ENCODE peak calls at places on chromosomes 3 and 15, in six cellular contexts. G, M, Q, N, L and T are unnamed samples.

GRCh38 chr3:100254168-100254777 is 6.5 kb upstream of the TBC1D23 start:
- DNase-seq in G (no peak), M (peak), Q (peak), N (peak), L (peak), T (peak)

GRCh38 chr3:121957674-121958419 is 63.6 kb downstream of the SLC15A2 start:
- DNase-seq in G (peak), M (no peak), Q (no peak), N (no peak), L (no peak), T (no peak)

GRCh38 chr3:80994767-80995166 is 766.7 kb downstream of the GBE1 start:
- DNase-seq in G (no peak), M (no peak), Q (no peak), N (no peak), L (no peak), T (no peak)

GRCh38 chr3:49813497-49814174 is at the start of gene UBA7:
- DNase-seq in G (no peak), M (no peak), Q (peak), N (peak), L (peak), T (peak)

GRCh38 chr15:98803228-98804056 is 155.1 kb downstream of the IGF1R start:
- DNase-seq in G (no peak), M (no peak), Q (no peak), N (no peak), L (no peak), T (no peak)

GRCh38 chr15:50797926-50798325 is 32.4 kb upstream of the SPPL2A start:
- DNase-seq in G (no peak), M (no peak), Q (no peak), N (no peak), L (no peak), T (no peak)

GRCh38 chr3:155412856-155413255 is 119.4 kb upstream of the STRIT1 start:
- DNase-seq in G (no peak), M (no peak), Q (no peak), N (no peak), L (no peak), T (no peak)

GRCh38 chr3:111073186-111073585 is 1.6 kb downstream of the NECTIN3 start:
- DNase-seq in G (no peak), M (no peak), Q (no peak), N (peak), L (no peak), T (no peak)

GRCh38 chr15:66763186-66764066 is 61.4 kb downstream of the SMAD6 start:
- DNase-seq in G (no peak), M (no peak), Q (no peak), N (peak), L (no peak), T (no peak)

GRCh38 chr15:58361291-58361759 is 70.5 kb upstream of the LIPC start:
- DNase-seq in G (no peak), M (no peak), Q (no peak), N (no peak), L (no peak), T (peak)

GRCh38 chr3:64909757-64910475 is 222.1 kb upstream of the ADAMTS9 start:
- DNase-seq in G (no peak), M (no peak), Q (no peak), N (no peak), L (no peak), T (no peak)

GRCh38 chr3:154776549-154777230 is 303.4 kb upstream of the MME start:
- DNase-seq in G (no peak), M (no peak), Q (no peak), N (no peak), L (no peak), T (no peak)

GRCh38 chr15:52392008-52392687 is 96.5 kb upstream of the MYO5C start:
- DNase-seq in G (no peak), M (no peak), Q (no peak), N (no peak), L (no peak), T (no peak)

GRCh38 chr15:75214293-75215096 is 12.8 kb downstream of the C15orf39 start:
- DNase-seq in G (no peak), M (no peak), Q (no peak), N (no peak), L (peak), T (no peak)

GRCh38 chr3:111315911-111316310 is 226.1 kb upstream of the CD96 start:
- DNase-seq in G (no peak), M (no peak), Q (no peak), N (no peak), L (no peak), T (no peak)

GRCh38 chr3:14137445-14137844 is 12.6 kb downstream of the TMEM43 start:
- DNase-seq in G (no peak), M (no peak), Q (no peak), N (no peak), L (no peak), T (no peak)

GRCh38 chr15:70299931-70300858 is 202.5 kb upstream of the TLE3 start:
- DNase-seq in G (peak), M (no peak), Q (no peak), N (no peak), L (no peak), T (no peak)

GRCh38 chr3:67329358-67329757 is 325.1 kb downstream of the SUCLG2 start:
- DNase-seq in G (peak), M (no peak), Q (peak), N (no peak), L (no peak), T (no peak)

GRCh38 chr15:70505411-70505919 is 257.9 kb downstream of the UACA start:
- DNase-seq in G (no peak), M (peak), Q (peak), N (peak), L (no peak), T (peak)

GRCh38 chr15:41512078-41512394 is 1.6 kb downstream of the LTK start:
- DNase-seq in G (no peak), M (no peak), Q (no peak), N (no peak), L (no peak), T (no peak)

GRCh38 chr3:177410734-177411133 is 213.5 kb upstream of the TBL1XR1 start:
- DNase-seq in G (no peak), M (no peak), Q (no peak), N (peak), L (no peak), T (no peak)

GRCh38 chr15:59707619-59708018 is 18.5 kb upstream of the BNIP2 start:
- DNase-seq in G (no peak), M (no peak), Q (no peak), N (no peak), L (no peak), T (no peak)

GRCh38 chr3:8607285-8608040 is 37.1 kb downstream of the SSUH2 start:
- DNase-seq in G (no peak), M (peak), Q (peak), N (peak), L (no peak), T (peak)

GRCh38 chr3:105715372-105715771 is 153.4 kb downstream of the CBLB start:
- DNase-seq in G (no peak), M (no peak), Q (no peak), N (peak), L (no peak), T (no peak)

GRCh38 chr3:81602781-81603180 is 158.7 kb downstream of the GBE1 start:
- DNase-seq in G (no peak), M (no peak), Q (no peak), N (no peak), L (no peak), T (no peak)

GRCh38 chr3:71859128-71859519 is 74.2 kb upstream of the PROK2 start:
- DNase-seq in G (no peak), M (peak), Q (peak), N (peak), L (no peak), T (peak)

GRCh38 chr3:29668728-29669127 is 387.9 kb downstream of the RBMS3 start:
- DNase-seq in G (no peak), M (no peak), Q (no peak), N (no peak), L (no peak), T (no peak)

GRCh38 chr3:37825744-37826143 is 35.9 kb upstream of the CTDSPL start:
- DNase-seq in G (no peak), M (no peak), Q (no peak), N (no peak), L (no peak), T (no peak)

GRCh38 chr15:33975023-33975565 is 6.8 kb downstream of the CHRM5 start:
- DNase-seq in G (no peak), M (no peak), Q (no peak), N (no peak), L (no peak), T (peak)

GRCh38 chr15:75661041-75661778 is 13.5 kb downstream of the SNX33 start:
- DNase-seq in G (no peak), M (peak), Q (peak), N (peak), L (no peak), T (peak)

GRCh38 chr15:79166311-79166955 is 75.9 kb upstream of the RASGRF1 start:
- DNase-seq in G (no peak), M (no peak), Q (no peak), N (no peak), L (no peak), T (no peak)

GRCh38 chr3:4766716-4767499 is 212.3 kb upstream of the BHLHE40 start:
- DNase-seq in G (no peak), M (no peak), Q (no peak), N (peak), L (no peak), T (no peak)

GRCh38 chr3:192570315-192570714 is 157.0 kb downstream of the FGF12 start:
- DNase-seq in G (no peak), M (no peak), Q (no peak), N (no peak), L (no peak), T (no peak)

GRCh38 chr3:127541320-127541719 is 49.2 kb downstream of the TPRA1 start:
- DNase-seq in G (no peak), M (no peak), Q (no peak), N (no peak), L (no peak), T (no peak)

GRCh38 chr3:177665122-177665808 is 468.0 kb upstream of the TBL1XR1 start:
- DNase-seq in G (no peak), M (no peak), Q (no peak), N (no peak), L (no peak), T (no peak)

GRCh38 chr3:72341943-72342342 is 506.3 kb downstream of the SHQ1 start:
- DNase-seq in G (no peak), M (no peak), Q (no peak), N (no peak), L (no peak), T (no peak)

GRCh38 chr3:139718415-139718814 is 40.6 kb upstream of the NMNAT3 start:
- DNase-seq in G (no peak), M (peak), Q (peak), N (no peak), L (no peak), T (no peak)

GRCh38 chr3:57956119-57956832 is 51.9 kb upstream of the FLNB start:
- DNase-seq in G (no peak), M (no peak), Q (no peak), N (peak), L (no peak), T (peak)

GRCh38 chr15:98120561-98120960 is 160.1 kb downstream of the ARRDC4 start:
- DNase-seq in G (no peak), M (no peak), Q (no peak), N (no peak), L (no peak), T (peak)

DNA sequence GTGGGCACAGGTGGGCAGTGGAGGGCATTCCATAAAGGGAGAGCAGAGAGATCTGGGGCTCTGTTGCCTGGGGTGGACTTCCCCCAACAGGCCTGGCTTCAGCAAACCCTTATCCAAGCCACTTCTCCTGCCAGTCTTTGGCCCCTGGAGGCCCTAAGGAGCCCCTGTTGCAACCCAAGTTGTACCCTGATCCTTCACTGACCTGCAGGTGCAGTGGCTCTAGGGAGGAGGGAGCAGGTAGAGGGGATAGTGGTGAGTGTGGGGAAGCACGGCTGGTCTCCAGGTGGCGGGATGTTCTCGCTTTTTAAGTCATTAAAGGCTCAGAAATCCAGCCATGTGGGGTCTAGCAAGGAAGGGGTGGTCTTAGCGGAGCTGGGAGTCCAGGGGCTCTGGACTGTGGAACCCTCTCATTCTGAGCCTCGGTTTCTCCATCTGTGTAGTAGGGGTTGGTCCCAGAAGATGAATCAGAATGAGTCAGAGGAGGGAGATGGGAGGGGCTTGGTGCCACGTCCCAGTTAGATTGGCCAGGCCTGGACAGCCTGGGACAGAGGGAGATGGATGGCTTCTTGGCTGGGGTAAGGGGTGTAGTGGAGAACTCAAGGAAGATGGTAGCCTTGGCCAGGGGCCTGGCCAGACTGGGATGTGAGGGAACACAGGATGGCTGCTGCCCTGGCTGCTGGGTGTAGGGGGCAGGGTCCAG is 2.6 kb downstream of the ZBTB47 start:
- DNase-seq in G (no peak), M (no peak), Q (no peak), N (peak), L (peak), T (no peak)
- TF ChIP-seq MYC in G (no peak), M (no peak), Q (no peak), N (no peak), L (no peak), T (no peak)

DNA sequence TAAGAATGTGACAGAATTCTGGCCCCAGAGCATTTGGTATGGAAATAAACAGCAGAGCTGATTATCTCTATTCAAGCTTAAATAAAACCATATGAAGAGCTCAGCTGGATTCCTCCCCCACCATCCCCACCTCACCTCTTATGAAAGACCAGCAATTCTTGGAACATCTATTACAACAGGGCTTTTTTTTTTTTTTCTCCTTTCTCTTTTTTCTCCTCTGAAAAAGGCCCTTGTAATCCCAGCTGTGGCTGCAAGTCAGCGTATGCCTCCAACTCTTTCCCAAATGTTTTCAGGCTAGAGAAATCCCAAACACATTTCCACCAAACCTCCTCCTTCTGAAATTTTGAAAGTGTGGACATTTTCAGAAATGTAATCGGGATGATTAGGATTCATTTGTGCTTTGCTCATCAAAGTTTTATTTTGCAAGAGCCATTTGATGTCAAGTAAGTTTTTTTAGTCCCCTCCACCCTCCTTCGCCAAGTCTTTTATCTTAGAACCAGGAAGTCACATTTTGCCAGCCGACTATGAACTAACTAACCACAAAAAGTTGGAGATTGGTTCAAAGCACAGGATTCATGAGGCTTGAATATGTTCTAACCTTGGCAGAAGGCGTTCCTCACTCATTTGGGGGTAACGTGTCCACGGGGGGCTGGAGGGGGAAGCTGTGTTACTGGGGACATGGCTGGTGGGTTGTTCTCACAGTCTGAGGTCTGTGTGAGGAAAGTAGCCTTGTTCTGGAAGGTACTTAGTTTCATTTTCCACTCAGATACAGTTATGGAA is 142.0 kb upstream of the PDZRN3 start:
- DNase-seq in G (no peak), M (no peak), Q (no peak), N (no peak), L (no peak), T (no peak)
- TF ChIP-seq MAX in G (no peak), M (no peak), Q (no peak), N (no peak), L (no peak), T (no peak)

GRCh38 chr3:42012935-42013651 is 51.2 kb upstream of the ULK4 start:
- DNase-seq in G (peak), M (peak), Q (peak), N (peak), L (no peak), T (peak)
- TF ChIP-seq POLR2A in G (peak), M (peak), Q (no peak), N (no peak), L (peak), T (peak)

GRCh38 chr3:171744055-171744741 is 66.1 kb downstream of the PLD1 start:
- DNase-seq in G (no peak), M (no peak), Q (no peak), N (no peak), L (no peak), T (no peak)
- TF ChIP-seq MYC in G (no peak), M (no peak), Q (no peak), N (no peak), L (no peak), T (no peak)

DNA sequence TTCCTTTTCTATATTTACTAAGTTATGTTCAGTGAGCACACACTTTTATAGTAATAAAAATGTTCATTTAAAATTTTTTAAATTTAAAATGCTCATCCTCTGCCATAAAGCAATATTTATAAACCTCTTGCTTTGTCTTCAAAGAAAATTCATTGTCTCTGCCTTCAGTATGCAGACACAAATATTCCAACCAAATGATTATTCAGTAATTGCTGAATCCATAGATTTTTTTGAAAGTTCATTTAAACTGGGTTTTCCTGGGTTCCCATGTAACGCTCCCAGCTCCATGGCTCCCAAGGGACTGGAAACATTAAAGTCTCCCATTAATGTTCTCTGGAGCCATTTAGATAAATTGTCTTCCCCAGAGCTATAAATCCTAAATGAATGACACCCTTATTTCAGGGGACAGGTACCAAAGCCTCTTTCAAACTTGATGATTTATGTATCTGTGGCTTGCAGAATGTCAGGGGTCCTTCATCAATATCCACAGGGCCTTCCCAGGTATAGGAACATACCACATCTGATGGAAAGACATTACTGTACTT is 15.2 kb upstream of the GLCE start:
- DNase-seq in G (no peak), M (no peak), Q (no peak), N (no peak), L (no peak), T (no peak)
- TF ChIP-seq MAX in G (no peak), M (no peak), Q (no peak), N (no peak), L (no peak), T (no peak)

GRCh38 chr3:52695798-52696649 is 9.6 kb downstream of the GLT8D1 start:
- DNase-seq in G (no peak), M (no peak), Q (no peak), N (no peak), L (no peak), T (no peak)
- TF ChIP-seq POLR2A in G (peak), M (no peak), Q (peak), N (no peak), L (peak), T (no peak)

GRCh38 chr3:25664066-25664809 is 469 bp downstream of the TOP2B start:
- DNase-seq in G (no peak), M (peak), Q (peak), N (peak), L (peak), T (peak)
- TF ChIP-seq MYC in G (no peak), M (no peak), Q (no peak), N (no peak), L (no peak), T (no peak)

GRCh38 chr3:41881233-41881821 is 80.6 kb downstream of the ULK4 start:
- DNase-seq in G (no peak), M (no peak), Q (peak), N (peak), L (no peak), T (peak)
- TF ChIP-seq MAX in G (no peak), M (no peak), Q (no peak), N (no peak), L (no peak), T (no peak)

DNA sequence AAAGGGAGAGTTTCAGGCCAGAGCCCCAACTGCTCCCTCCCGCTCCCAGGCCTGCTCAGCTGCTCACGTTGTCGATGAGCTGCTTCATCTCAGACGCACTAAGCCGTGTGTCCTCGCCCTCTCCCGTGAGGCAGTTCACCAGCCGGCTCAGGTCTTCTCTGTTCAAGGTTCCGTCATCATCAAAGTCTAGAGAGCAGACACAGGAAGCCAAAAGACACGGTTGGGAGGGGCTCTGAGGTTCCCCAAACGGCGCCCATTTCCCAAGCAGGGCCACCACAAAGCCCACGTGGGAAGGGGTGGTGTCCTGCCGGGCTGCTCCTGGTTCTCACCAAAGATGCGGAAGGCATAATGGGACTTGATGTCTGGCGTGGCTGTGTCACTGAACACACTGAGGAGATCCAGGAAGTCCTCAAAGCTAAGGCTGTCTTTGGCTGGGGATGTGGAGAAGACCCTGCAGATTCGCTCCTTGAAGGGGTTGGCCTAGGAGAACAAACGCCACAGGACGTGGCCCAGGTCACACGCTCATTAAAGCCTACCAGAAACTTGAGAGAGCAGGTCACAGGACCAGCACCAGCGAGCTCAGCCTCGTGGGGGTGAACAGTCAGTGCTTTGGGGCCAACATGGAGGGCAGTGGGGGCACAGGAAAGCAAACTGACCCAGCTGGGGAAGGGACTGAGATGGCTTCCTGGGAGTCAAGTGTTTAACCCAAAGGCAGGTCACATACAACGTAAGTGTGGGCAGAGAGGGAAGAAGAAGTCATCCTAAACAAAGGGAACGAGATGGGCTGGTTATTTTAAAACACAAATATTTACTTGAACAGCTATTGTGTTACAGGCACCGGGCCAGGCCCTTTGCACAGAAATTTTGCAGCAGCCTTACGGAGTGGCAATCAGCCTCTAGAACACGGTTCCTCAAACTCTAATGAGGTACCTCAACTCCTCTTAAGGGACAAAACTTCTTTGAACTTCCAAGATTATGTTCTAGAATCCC is 2.4 kb downstream of the CIB1 start:
- DNase-seq in G (peak), M (no peak), Q (no peak), N (no peak), L (no peak), T (no peak)
- TF ChIP-seq POLR2A in G (peak), M (no peak), Q (no peak), N (no peak), L (no peak), T (no peak)